ENCODE peak calls at places on chromosomes 5 and 9, in eight cellular contexts. O is colonic mucosa, Q is Peyer's patch, H is PC-9, U is neuronal stem cell, N is mucosa of descending colon, L is spleen, V is tibial artery. S is an unnamed sample.
A peak's percentile ranks its signal among the peaks of the same experiment; 100 is the strongest.

GRCh38 chr5:149735066-149735465 is 5.0 kb downstream of the PPARGC1B start:
- DNase-seq in O (no peak), Q (no peak), H (peak; percentile 56), U (no peak), N (no peak), L (no peak), V (no peak), S (no peak)

GRCh38 chr9:136231478-136232297 is 13.9 kb downstream of the QSOX2 start:
- DNase-seq in O (no peak), Q (no peak), H (no peak), U (no peak), N (no peak), L (no peak), V (no peak), S (no peak)

GRCh38 chr9:104078596-104078995 is 15.5 kb upstream of the SMC2 start:
- DNase-seq in O (no peak), Q (no peak), H (no peak), U (no peak), N (no peak), L (no peak), V (no peak), S (no peak)

GRCh38 chr5:73831066-73831465 is 205.1 kb downstream of the ARHGEF28 start:
- DNase-seq in O (no peak), Q (no peak), H (no peak), U (no peak), N (no peak), L (no peak), V (no peak), S (no peak)

GRCh38 chr9:133492061-133493021 is 13.4 kb upstream of the SLC2A6 start:
- DNase-seq in O (no peak), Q (no peak), H (no peak), U (no peak), N (peak; percentile 46), L (no peak), V (no peak), S (no peak)

GRCh38 chr5:39578887-39579497 is 154.2 kb upstream of the DAB2 start:
- DNase-seq in O (no peak), Q (no peak), H (no peak), U (peak; percentile 33), N (no peak), L (no peak), V (no peak), S (no peak)

GRCh38 chr5:38541174-38541724 is 15.2 kb downstream of the LIFR start:
- DNase-seq in O (no peak), Q (no peak), H (no peak), U (no peak), N (no peak), L (no peak), V (no peak), S (no peak)

GRCh38 chr5:56861893-56862485 is 46.6 kb downstream of the MAP3K1 start:
- DNase-seq in O (no peak), Q (no peak), H (no peak), U (no peak), N (no peak), L (no peak), V (no peak), S (no peak)

GRCh38 chr5:156815988-156816599 is 34.0 kb upstream of the PPP1R2B start:
- DNase-seq in O (peak; percentile 25), Q (no peak), H (no peak), U (peak; percentile 5), N (no peak), L (no peak), V (no peak), S (no peak)

GRCh38 chr5:157271740-157272271 is 5.9 kb downstream of the CYFIP2 start:
- DNase-seq in O (no peak), Q (peak; percentile 94), H (no peak), U (no peak), N (peak; percentile 87), L (peak; percentile 96), V (no peak), S (no peak)

GRCh38 chr5:100609594-100609993 is 74.4 kb downstream of the FAM174A start:
- DNase-seq in O (no peak), Q (no peak), H (no peak), U (no peak), N (no peak), L (no peak), V (no peak), S (no peak)

GRCh38 chr9:109781541-109782197 is 1.7 kb downstream of the PALM2AKAP2 start:
- DNase-seq in O (peak; percentile 19), Q (no peak), H (no peak), U (no peak), N (no peak), L (no peak), V (peak; percentile 73), S (no peak)

GRCh38 chr5:108945094-108945493 is 197.4 kb downstream of the FER start:
- DNase-seq in O (no peak), Q (no peak), H (no peak), U (no peak), N (no peak), L (no peak), V (no peak), S (no peak)

GRCh38 chr5:60232051-60232794 is 338.7 kb upstream of the PDE4D start:
- DNase-seq in O (no peak), Q (no peak), H (no peak), U (no peak), N (no peak), L (no peak), V (no peak), S (no peak)

GRCh38 chr9:135392511-135392910 is 87.1 kb upstream of the PPP1R26 start:
- DNase-seq in O (no peak), Q (no peak), H (no peak), U (peak; percentile 12), N (no peak), L (no peak), V (no peak), S (no peak)

GRCh38 chr9:108673386-108673785 is 182.4 kb downstream of the ACTL7B start:
- DNase-seq in O (no peak), Q (no peak), H (no peak), U (no peak), N (no peak), L (no peak), V (no peak), S (no peak)

GRCh38 chr5:132504746-132505145 is 14.2 kb upstream of the IRF1 start:
- DNase-seq in O (peak; percentile 66), Q (no peak), H (no peak), U (no peak), N (no peak), L (no peak), V (no peak), S (no peak)

GRCh38 chr5:177472460-177473441 is 683 bp downstream of the DBN1 start:
- DNase-seq in O (no peak), Q (peak; percentile 41), H (no peak), U (peak; percentile 52), N (peak; percentile 67), L (peak; percentile 85), V (peak; percentile 77), S (peak; percentile 82)

GRCh38 chr9:99905833-99906402 is 536 bp upstream of the STX17 start:
- DNase-seq in O (peak; percentile 25), Q (no peak), H (peak; percentile 89), U (no peak), N (no peak), L (no peak), V (no peak), S (no peak)

GRCh38 chr9:24912767-24913166 is 367.1 kb upstream of the IZUMO3 start:
- DNase-seq in O (no peak), Q (no peak), H (no peak), U (no peak), N (no peak), L (no peak), V (no peak), S (no peak)

GRCh38 chr5:113294341-113295110 is 140.3 kb downstream of the TSSK1B start:
- DNase-seq in O (peak; percentile 80), Q (peak; percentile 70), H (peak; percentile 70), U (peak; percentile 67), N (peak; percentile 84), L (peak; percentile 92), V (peak; percentile 90), S (peak; percentile 93)

GRCh38 chr5:137808503-137809135 is 54.5 kb upstream of the HNRNPA0 start:
- DNase-seq in O (no peak), Q (no peak), H (no peak), U (no peak), N (no peak), L (no peak), V (no peak), S (no peak)

GRCh38 chr9:115133649-115134048 is 15.7 kb upstream of the TNC start:
- DNase-seq in O (no peak), Q (no peak), H (no peak), U (no peak), N (no peak), L (no peak), V (no peak), S (no peak)

GRCh38 chr5:6849569-6849968 is 136.3 kb downstream of the TENT4A start:
- DNase-seq in O (no peak), Q (no peak), H (no peak), U (no peak), N (no peak), L (no peak), V (no peak), S (no peak)
- H3K9me3 ChIP-seq in O (no peaks in the 10 kb centered on the region), Q (no peaks in the 10 kb centered on the region), H (no peaks in the 10 kb centered on the region), U (peaks cover 13% of the 10 kb centered on the region), N (peaks cover 6% of the 10 kb centered on the region), L (peaks cover 39% of the 10 kb centered on the region), V (peaks cover 13% of the 10 kb centered on the region), S (peaks cover 7% of the 10 kb centered on the region)

GRCh38 chr9:127961166-127961490 is 19.7 kb downstream of the EEIG1 start:
- DNase-seq in O (no peak), Q (no peak), H (no peak), U (no peak), N (peak; percentile 41), L (no peak), V (no peak), S (no peak)
- H3K4me1 ChIP-seq in O (peaks cover 34% of the 10 kb centered on the region), Q (peaks cover 35% of the 10 kb centered on the region), H (peaks cover 82% of the 10 kb centered on the region), U (peaks cover 20% of the 10 kb centered on the region), N (peaks cover 51% of the 10 kb centered on the region), L (peaks cover 100% of the 10 kb centered on the region), V (peaks cover 16% of the 10 kb centered on the region), S (no peaks in the 10 kb centered on the region)

GRCh38 chr5:67094476-67095300 is 101.9 kb downstream of the CD180 start:
- DNase-seq in O (no peak), Q (no peak), H (no peak), U (no peak), N (no peak), L (no peak), V (peak; percentile 65), S (no peak)

GRCh38 chr5:67090593-67090992 is 106.0 kb downstream of the CD180 start:
- DNase-seq in O (no peak), Q (no peak), H (no peak), U (no peak), N (no peak), L (no peak), V (no peak), S (no peak)

GRCh38 chr5:67093259-67093658 is 103.3 kb downstream of the CD180 start:
- DNase-seq in O (no peak), Q (no peak), H (no peak), U (no peak), N (no peak), L (no peak), V (no peak), S (no peak)

GRCh38 chr5:67092447-67093023 is 104.1 kb downstream of the CD180 start:
- DNase-seq in O (no peak), Q (no peak), H (no peak), U (no peak), N (no peak), L (no peak), V (no peak), S (no peak)

GRCh38 chr5:67095346-67095871 is 101.2 kb downstream of the CD180 start:
- DNase-seq in O (peak; percentile 70), Q (peak; percentile 18), H (no peak), U (no peak), N (peak; percentile 65), L (no peak), V (peak; percentile 94), S (peak; percentile 79)
- H3K4me3 ChIP-seq in O (no peak overlapping the region), Q (no peak overlapping the region), H (no peak overlapping the region), U (no peak overlapping the region), N (no peak overlapping the region), L (no peak overlapping the region), V (peak overlapping the region; percentile 30), S (peak overlapping the region; percentile 48)

GRCh38 chr9:16010221-16010620 is 457.4 kb downstream of the CCDC171 start:
- DNase-seq in O (no peak), Q (no peak), H (no peak), U (no peak), N (no peak), L (no peak), V (no peak), S (no peak)
- H3K9me3 ChIP-seq in O (no peaks in the 10 kb centered on the region), Q (no peaks in the 10 kb centered on the region), H (no peaks in the 10 kb centered on the region), U (no peaks in the 10 kb centered on the region), N (no peaks in the 10 kb centered on the region), L (peaks cover 8% of the 10 kb centered on the region), V (no peaks in the 10 kb centered on the region), S (no peaks in the 10 kb centered on the region)